ENCODE peak calls at places on chromosomes 2 and 18, in ten cellular contexts. One of them, this sample, is unnamed.

GRCh38 chr2:160790738-160791137 is 297.1 kb upstream of the RBMS1 start:
- DNase-seq in NCI-H187: no peak
- DNase-seq in RPMI8226: no peak
- DNase-seq in NCI-H446 treated with DMSO at 0.1 percent for 48 hours: no peak
- DNase-seq in C1 segment of cervical spinal cord: no peak
- DNase-seq in EL: no peak
- DNase-seq in Peyer's patch: no peak
- DNase-seq in ureter: no peak
- DNase-seq in activated naive CD8-positive, alpha-beta T cell treated with anti-CD3 and anti-CD28 coated beads for 36 hours: no peak
- DNase-seq in AG08396: no peak
- DNase-seq in this sample: no peak

GRCh38 chr2:43759195-43759594 is 14.6 kb upstream of the DYNC2LI1 start:
- DNase-seq in NCI-H187: no peak
- DNase-seq in RPMI8226: no peak
- DNase-seq in NCI-H446 treated with DMSO at 0.1 percent for 48 hours: no peak
- DNase-seq in C1 segment of cervical spinal cord: no peak
- DNase-seq in EL: peak
- DNase-seq in Peyer's patch: no peak
- DNase-seq in ureter: no peak
- DNase-seq in activated naive CD8-positive, alpha-beta T cell treated with anti-CD3 and anti-CD28 coated beads for 36 hours: no peak
- DNase-seq in AG08396: peak
- DNase-seq in this sample: no peak

GRCh38 chr2:24072259-24072658 is 3.9 kb downstream of the SF3B6 start:
- DNase-seq in NCI-H187: no peak
- DNase-seq in RPMI8226: no peak
- DNase-seq in NCI-H446 treated with DMSO at 0.1 percent for 48 hours: no peak
- DNase-seq in C1 segment of cervical spinal cord: no peak
- DNase-seq in EL: no peak
- DNase-seq in Peyer's patch: no peak
- DNase-seq in ureter: no peak
- DNase-seq in activated naive CD8-positive, alpha-beta T cell treated with anti-CD3 and anti-CD28 coated beads for 36 hours: no peak
- DNase-seq in AG08396: no peak
- DNase-seq in this sample: no peak

GRCh38 chr2:75221872-75222271 is 22.6 kb upstream of the TACR1 start:
- DNase-seq in NCI-H187: no peak
- DNase-seq in RPMI8226: no peak
- DNase-seq in NCI-H446 treated with DMSO at 0.1 percent for 48 hours: no peak
- DNase-seq in C1 segment of cervical spinal cord: no peak
- DNase-seq in EL: peak
- DNase-seq in Peyer's patch: no peak
- DNase-seq in ureter: no peak
- DNase-seq in activated naive CD8-positive, alpha-beta T cell treated with anti-CD3 and anti-CD28 coated beads for 36 hours: no peak
- DNase-seq in AG08396: peak
- DNase-seq in this sample: no peak

GRCh38 chr2:524442-524841 is 152.8 kb downstream of the TMEM18 start:
- DNase-seq in NCI-H187: no peak
- DNase-seq in RPMI8226: no peak
- DNase-seq in NCI-H446 treated with DMSO at 0.1 percent for 48 hours: no peak
- DNase-seq in C1 segment of cervical spinal cord: no peak
- DNase-seq in EL: no peak
- DNase-seq in Peyer's patch: no peak
- DNase-seq in ureter: no peak
- DNase-seq in activated naive CD8-positive, alpha-beta T cell treated with anti-CD3 and anti-CD28 coated beads for 36 hours: no peak
- DNase-seq in AG08396: no peak
- DNase-seq in this sample: no peak

GRCh38 chr2:141557329-141558098 is 573.3 kb downstream of the LRP1B start:
- DNase-seq in NCI-H187: no peak
- DNase-seq in RPMI8226: peak
- DNase-seq in NCI-H446 treated with DMSO at 0.1 percent for 48 hours: no peak
- DNase-seq in C1 segment of cervical spinal cord: no peak
- DNase-seq in EL: peak
- DNase-seq in Peyer's patch: no peak
- DNase-seq in ureter: no peak
- DNase-seq in activated naive CD8-positive, alpha-beta T cell treated with anti-CD3 and anti-CD28 coated beads for 36 hours: no peak
- DNase-seq in AG08396: no peak
- DNase-seq in this sample: no peak

GRCh38 chr18:41938445-41938844 is 16.6 kb upstream of the PIK3C3 start:
- DNase-seq in NCI-H187: no peak
- DNase-seq in RPMI8226: no peak
- DNase-seq in NCI-H446 treated with DMSO at 0.1 percent for 48 hours: no peak
- DNase-seq in C1 segment of cervical spinal cord: no peak
- DNase-seq in EL: peak
- DNase-seq in Peyer's patch: no peak
- DNase-seq in ureter: no peak
- DNase-seq in activated naive CD8-positive, alpha-beta T cell treated with anti-CD3 and anti-CD28 coated beads for 36 hours: no peak
- DNase-seq in AG08396: peak
- DNase-seq in this sample: no peak

GRCh38 chr2:42386684-42387083 is 25.7 kb upstream of the COX7A2L start:
- DNase-seq in NCI-H187: no peak
- DNase-seq in RPMI8226: no peak
- DNase-seq in NCI-H446 treated with DMSO at 0.1 percent for 48 hours: no peak
- DNase-seq in C1 segment of cervical spinal cord: no peak
- DNase-seq in EL: no peak
- DNase-seq in Peyer's patch: no peak
- DNase-seq in ureter: no peak
- DNase-seq in activated naive CD8-positive, alpha-beta T cell treated with anti-CD3 and anti-CD28 coated beads for 36 hours: no peak
- DNase-seq in AG08396: no peak
- DNase-seq in this sample: peak

GRCh38 chr2:74499269-74499939 is at the start of gene LBX2:
- DNase-seq in NCI-H187: no peak
- DNase-seq in RPMI8226: no peak
- DNase-seq in NCI-H446 treated with DMSO at 0.1 percent for 48 hours: no peak
- DNase-seq in C1 segment of cervical spinal cord: no peak
- DNase-seq in EL: peak
- DNase-seq in Peyer's patch: no peak
- DNase-seq in ureter: no peak
- DNase-seq in activated naive CD8-positive, alpha-beta T cell treated with anti-CD3 and anti-CD28 coated beads for 36 hours: peak
- DNase-seq in AG08396: peak
- DNase-seq in this sample: peak

GRCh38 chr2:239947361-239948045 is 77.6 kb downstream of the NDUFA10 start:
- DNase-seq in NCI-H187: no peak
- DNase-seq in RPMI8226: no peak
- DNase-seq in NCI-H446 treated with DMSO at 0.1 percent for 48 hours: no peak
- DNase-seq in C1 segment of cervical spinal cord: peak
- DNase-seq in EL: no peak
- DNase-seq in Peyer's patch: peak
- DNase-seq in ureter: no peak
- DNase-seq in activated naive CD8-positive, alpha-beta T cell treated with anti-CD3 and anti-CD28 coated beads for 36 hours: no peak
- DNase-seq in AG08396: no peak
- DNase-seq in this sample: no peak

GRCh38 chr2:65465857-65466256 is 33.5 kb upstream of the SPRED2 start:
- DNase-seq in NCI-H187: no peak
- DNase-seq in RPMI8226: no peak
- DNase-seq in NCI-H446 treated with DMSO at 0.1 percent for 48 hours: no peak
- DNase-seq in C1 segment of cervical spinal cord: no peak
- DNase-seq in EL: no peak
- DNase-seq in Peyer's patch: no peak
- DNase-seq in ureter: no peak
- DNase-seq in activated naive CD8-positive, alpha-beta T cell treated with anti-CD3 and anti-CD28 coated beads for 36 hours: no peak
- DNase-seq in AG08396: no peak
- DNase-seq in this sample: no peak

GRCh38 chr2:171762879-171763573 is 75.8 kb downstream of the DYNC1I2 start:
- DNase-seq in NCI-H187: no peak
- DNase-seq in RPMI8226: no peak
- DNase-seq in NCI-H446 treated with DMSO at 0.1 percent for 48 hours: no peak
- DNase-seq in C1 segment of cervical spinal cord: no peak
- DNase-seq in EL: peak
- DNase-seq in Peyer's patch: no peak
- DNase-seq in ureter: no peak
- DNase-seq in activated naive CD8-positive, alpha-beta T cell treated with anti-CD3 and anti-CD28 coated beads for 36 hours: no peak
- DNase-seq in AG08396: peak
- DNase-seq in this sample: no peak

This sample was measured in colonic mucosa.